ENCODE peak calls at places on chromosomes 11 and 22, in eight cellular contexts. H is CD8-positive, alpha-beta T cell; O is heart right ventricle; I is sigmoid colon; Z is PC-3; P is cardiac muscle cell; W is fibroblast of lung; N is ovary. D is an unnamed sample. For H3K27me3, the result is how much of the 10 kb centered on the place peaks cover.

GRCh38 chr22:47122441-47123000 is 360.1 kb downstream of the TBC1D22A start:
- DNase-seq in H (no peak), O (no peak), I (no peak), Z (no peak), P (no peak), W (no peak), N (no peak), D (peak)

GRCh38 chr11:96337541-96338530 is 5.2 kb downstream of the MAML2 start:
- DNase-seq in H (no peak), O (no peak), I (no peak), Z (no peak), P (peak), W (peak), N (no peak), D (no peak)

GRCh38 chr22:31488988-31489617 is 539 bp downstream of the EIF4ENIF1 start:
- DNase-seq in H (peak), O (peak), I (no peak), Z (peak), P (peak), W (peak), N (peak), D (peak)

GRCh38 chr11:125398475-125398874 is 97.6 kb downstream of the FEZ1 start:
- DNase-seq in H (no peak), O (no peak), I (no peak), Z (no peak), P (no peak), W (no peak), N (no peak), D (no peak)

GRCh38 chr11:130118636-130119387 is 40.8 kb upstream of the ST14 start:
- DNase-seq in H (no peak), O (no peak), I (no peak), Z (no peak), P (no peak), W (no peak), N (no peak), D (no peak)

GRCh38 chr11:126484266-126484665 is 128.8 kb downstream of the ST3GAL4 start:
- DNase-seq in H (no peak), O (no peak), I (no peak), Z (peak), P (no peak), W (peak), N (no peak), D (no peak)

GRCh38 chr22:18996376-18996900 is 60.3 kb upstream of the PRODH start:
- DNase-seq in H (no peak), O (no peak), I (no peak), Z (no peak), P (no peak), W (no peak), N (no peak), D (no peak)

GRCh38 chr11:11944444-11944843 is 64.0 kb downstream of the DKK3 start:
- DNase-seq in H (no peak), O (no peak), I (no peak), Z (no peak), P (no peak), W (no peak), N (no peak), D (no peak)

GRCh38 chr22:45073064-45073463 is 63.3 kb upstream of the PHF21B start:
- DNase-seq in H (no peak), O (no peak), I (no peak), Z (no peak), P (no peak), W (no peak), N (no peak), D (no peak)

GRCh38 chr22:17912942-17913704 is 111.2 kb downstream of the MICAL3 start:
- DNase-seq in H (no peak), O (no peak), I (peak), Z (no peak), P (peak), W (no peak), N (no peak), D (no peak)

GRCh38 chr11:13160302-13160701 is 117.3 kb upstream of the BMAL1 start:
- DNase-seq in H (no peak), O (no peak), I (no peak), Z (no peak), P (no peak), W (no peak), N (no peak), D (no peak)

GRCh38 chr11:67276821-67277230 is 10.6 kb downstream of the GRK2 start:
- DNase-seq in H (no peak), O (peak), I (peak), Z (no peak), P (peak), W (no peak), N (no peak), D (no peak)

GRCh38 chr22:50319503-50319951 is 7.3 kb downstream of the DENND6B start:
- DNase-seq in H (no peak), O (no peak), I (no peak), Z (no peak), P (no peak), W (no peak), N (no peak), D (no peak)

GRCh38 chr11:111406091-111406490 is 27.0 kb upstream of the POU2AF1 start:
- DNase-seq in H (no peak), O (no peak), I (no peak), Z (no peak), P (no peak), W (no peak), N (no peak), D (no peak)

GRCh38 chr11:80146231-80146630 is 705.4 kb upstream of the TENM4 start:
- DNase-seq in H (no peak), O (no peak), I (no peak), Z (peak), P (no peak), W (peak), N (no peak), D (no peak)

GRCh38 chr11:46271875-46272815 is 5.3 kb upstream of the CREB3L1 start:
- DNase-seq in H (no peak), O (no peak), I (no peak), Z (no peak), P (no peak), W (peak), N (no peak), D (no peak)

GRCh38 chr11:17574141-17574798 is 27.2 kb downstream of the OTOG start:
- DNase-seq in H (no peak), O (no peak), I (no peak), Z (no peak), P (no peak), W (no peak), N (no peak), D (no peak)

GRCh38 chr11:76576166-76576565 is 94.4 kb downstream of the LRRC32 start:
- DNase-seq in H (no peak), O (no peak), I (no peak), Z (no peak), P (no peak), W (no peak), N (no peak), D (no peak)

GRCh38 chr22:37001826-37002225 is 17.4 kb downstream of the TST start:
- DNase-seq in H (no peak), O (no peak), I (no peak), Z (no peak), P (no peak), W (no peak), N (no peak), D (no peak)

GRCh38 chr11:15903246-15903645 is 453.1 kb downstream of the SOX6 start:
- DNase-seq in H (no peak), O (no peak), I (no peak), Z (no peak), P (no peak), W (no peak), N (no peak), D (no peak)

GRCh38 chr11:11211186-11211585 is 141.9 kb downstream of the CSNK2A3 start:
- DNase-seq in H (no peak), O (no peak), I (no peak), Z (no peak), P (no peak), W (no peak), N (no peak), D (no peak)

GRCh38 chr11:83493918-83494317 is 207.8 kb upstream of the CCDC90B start:
- DNase-seq in H (no peak), O (no peak), I (no peak), Z (no peak), P (no peak), W (no peak), N (no peak), D (no peak)

GRCh38 chr11:122917311-122917710 is 34.8 kb downstream of the JHY start:
- DNase-seq in H (no peak), O (no peak), I (peak), Z (peak), P (no peak), W (peak), N (no peak), D (no peak)

GRCh38 chr11:126753990-126754389 is 246.6 kb downstream of the KIRREL3 start:
- DNase-seq in H (no peak), O (no peak), I (no peak), Z (no peak), P (no peak), W (no peak), N (no peak), D (no peak)

GRCh38 chr11:65506770-65507485 is 8.1 kb downstream of the MALAT1 start:
- DNase-seq in H (no peak), O (no peak), I (peak), Z (peak), P (peak), W (no peak), N (peak), D (peak)

GRCh38 chr11:113167599-113167998 is 146.8 kb upstream of the TTC12 start:
- DNase-seq in H (no peak), O (no peak), I (no peak), Z (no peak), P (no peak), W (no peak), N (no peak), D (no peak)

GRCh38 chr11:119432484-119433368 is 9.8 kb upstream of the THY1 start:
- DNase-seq in H (no peak), O (no peak), I (no peak), Z (peak), P (no peak), W (peak), N (peak), D (no peak)

GRCh38 chr11:5666396-5666780 is 18.5 kb downstream of the TRIM5 start:
- DNase-seq in H (no peak), O (no peak), I (no peak), Z (no peak), P (no peak), W (peak), N (no peak), D (no peak)

GRCh38 chr11:8239056-8239455 is 24.6 kb downstream of the LMO1 start:
- DNase-seq in H (no peak), O (no peak), I (no peak), Z (no peak), P (no peak), W (no peak), N (no peak), D (no peak)

GRCh38 chr11:121291319-121291718 is 1.3 kb upstream of the SC5D start:
- DNase-seq in H (no peak), O (no peak), I (no peak), Z (no peak), P (no peak), W (no peak), N (no peak), D (no peak)

GRCh38 chr11:64150481-64151239 is 15.3 kb downstream of the MACROD1 start:
- DNase-seq in H (no peak), O (peak), I (no peak), Z (no peak), P (no peak), W (no peak), N (no peak), D (no peak)

GRCh38 chr22:44520695-44521094 is 22.7 kb upstream of the RTL6 start:
- DNase-seq in H (no peak), O (no peak), I (no peak), Z (no peak), P (no peak), W (peak), N (no peak), D (no peak)

GRCh38 chr11:120146413-120147093 is 8.6 kb upstream of the TRIM29 start:
- DNase-seq in H (no peak), O (no peak), I (no peak), Z (no peak), P (no peak), W (no peak), N (no peak), D (no peak)

GRCh38 chr22:20964090-20964798 is 2.8 kb upstream of the AIFM3 start:
- DNase-seq in H (no peak), O (no peak), I (no peak), Z (no peak), P (no peak), W (no peak), N (no peak), D (no peak)

GRCh38 chr22:20966883-20967696 is at the start of gene AIFM3:
- DNase-seq in H (no peak), O (no peak), I (no peak), Z (no peak), P (no peak), W (no peak), N (no peak), D (no peak)

GRCh38 chr22:20964799-20965103 is 2.3 kb upstream of the AIFM3 start:
- DNase-seq in H (no peak), O (no peak), I (no peak), Z (no peak), P (no peak), W (no peak), N (no peak), D (no peak)

GRCh38 chr22:20965888-20966855 is 883 bp upstream of the AIFM3 start:
- DNase-seq in H (no peak), O (no peak), I (no peak), Z (no peak), P (no peak), W (no peak), N (no peak), D (no peak)

GRCh38 chr22:20965104-20965887 is 1.8 kb upstream of the AIFM3 start:
- DNase-seq in H (no peak), O (no peak), I (no peak), Z (no peak), P (peak), W (no peak), N (no peak), D (no peak)
- H3K4me3 ChIP-seq in H (no peak), O (peak), I (peak), Z (no peak), P (peak), W (no peak), N (peak), D (peak)

GRCh38 chr22:22088658-22089458 is 106.3 kb upstream of the TOP3B start:
- DNase-seq in H (no peak), O (no peak), I (no peak), Z (no peak), P (no peak), W (no peak), N (no peak), D (no peak)
- H3K27me3 ChIP-seq in H (under half), O (under half), I (under half), Z (under half), P (half or more), W (under half), N (under half), D (under half)

GRCh38 chr11:115132829-115133228 is 371.4 kb downstream of the CADM1 start:
- DNase-seq in H (no peak), O (no peak), I (no peak), Z (no peak), P (no peak), W (no peak), N (no peak), D (no peak)
- TF ChIP-seq CTCF in H (no peak), O (peak), I (no peak), Z (no peak), P (no peak), W (no peak), N (no peak), D (no peak)

GRCh38 chr11:117907276-117908110 is 21.7 kb downstream of the TMPRSS13 start:
- DNase-seq in H (peak), O (peak), I (peak), Z (peak), P (peak), W (peak), N (peak), D (peak)
- H3K4me3 ChIP-seq in H (no peak), O (no peak), I (no peak), Z (no peak), P (no peak), W (peak), N (no peak), D (no peak)

DNA sequence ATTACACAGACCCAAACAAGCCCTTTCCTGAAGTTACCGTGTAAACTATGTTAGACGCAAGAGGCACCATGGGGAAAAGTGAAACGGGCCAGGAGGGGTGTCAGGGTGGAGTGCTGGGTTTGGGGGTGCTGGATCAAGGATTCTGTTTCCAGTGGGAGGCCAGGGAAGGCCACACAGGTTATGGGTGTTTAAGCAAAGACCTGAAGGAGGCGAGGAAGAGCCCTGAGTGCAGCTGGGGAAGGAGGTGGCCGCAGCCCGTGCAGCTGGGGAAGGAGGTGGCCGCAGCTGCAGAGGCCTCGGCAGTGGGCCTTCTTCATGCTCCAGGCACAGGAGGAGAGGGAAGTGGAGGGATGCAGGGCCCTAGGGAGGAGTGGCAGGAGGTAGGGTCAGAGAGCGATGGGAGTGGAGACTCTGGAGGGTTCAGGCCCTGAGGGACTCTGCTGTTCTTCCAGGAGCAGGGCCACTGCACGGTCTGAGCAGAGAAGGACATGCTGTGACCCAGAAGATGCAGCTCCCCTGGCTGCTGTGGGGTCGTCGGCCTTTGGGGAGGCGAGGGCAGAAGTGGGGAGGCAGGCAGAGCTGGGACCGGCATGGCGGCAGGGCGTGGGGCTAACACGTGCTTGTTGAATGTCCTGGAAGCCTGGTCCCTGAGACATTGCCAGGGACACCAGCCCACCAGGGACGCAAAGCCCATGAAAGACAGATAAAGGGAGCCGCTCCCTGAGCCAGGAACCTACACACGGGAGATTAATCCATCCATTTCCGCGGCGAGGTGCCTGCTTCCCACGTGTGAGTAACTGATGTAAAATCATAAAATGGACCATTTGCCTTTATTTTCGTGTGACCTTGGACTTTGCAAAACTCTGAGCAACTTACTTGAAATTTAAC is 1049.1 kb downstream of the BRD1 start:
- DNase-seq in H (no peak), O (no peak), I (peak), Z (no peak), P (no peak), W (no peak), N (no peak), D (no peak)
- H3K27me3 ChIP-seq in H (under half), O (under half), I (under half), Z (under half), P (under half), W (under half), N (under half), D (under half)

DNA sequence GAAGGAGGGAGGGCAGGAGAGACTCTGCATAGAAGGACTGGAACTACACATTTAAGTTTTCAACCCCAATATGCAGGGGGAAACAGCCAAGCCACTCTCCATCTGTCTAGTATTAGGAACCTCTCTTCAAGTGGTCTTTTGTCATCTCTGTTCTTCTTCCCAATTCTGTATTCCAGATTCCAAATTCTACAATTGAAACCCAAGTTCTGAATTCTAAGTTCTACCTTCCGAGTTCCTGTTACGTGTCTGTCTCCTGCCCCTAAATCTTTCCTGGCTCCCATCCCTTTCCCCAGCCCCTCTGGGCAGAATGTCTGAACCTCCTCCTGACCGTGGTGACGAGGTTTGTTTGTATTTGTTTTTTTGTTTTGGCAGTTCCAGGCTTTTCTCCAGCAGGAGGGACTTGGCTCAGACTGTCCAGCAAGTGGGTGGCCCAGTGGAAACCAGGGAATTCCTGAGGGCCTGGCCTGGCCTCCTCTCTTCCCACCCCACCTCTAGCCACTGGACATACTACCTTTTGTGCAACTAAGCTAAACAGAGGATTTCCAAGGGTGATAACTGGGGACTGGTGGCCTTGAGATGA is 1.6 kb upstream of the THOC5 start:
- DNase-seq in H (no peak), O (no peak), I (no peak), Z (no peak), P (no peak), W (no peak), N (peak), D (no peak)
- TF ChIP-seq CTCF in H (no peak), O (no peak), I (no peak), Z (no peak), P (no peak), W (no peak), N (no peak), D (no peak)